ENCODE peak calls at places on chromosomes 12 and 14, in eight cellular contexts. I, Z, V, E, Q, T, W and R are unnamed samples.

GRCh38 chr12:130498589-130499385 is 161.1 kb downstream of the PIWIL1 start:
- DNase-seq in V (no peak), Q (no peak), Z (no peak), T (no peak), E (no peak), I (no peak), W (no peak), R (no peak)

GRCh38 chr12:42469355-42470006 is 120.1 kb downstream of the PRICKLE1 start:
- DNase-seq in Q (no peak), E (no peak), V (no peak), Z (no peak), W (no peak), I (no peak), T (no peak), R (no peak)

GRCh38 chr12:68237523-68238070 is 12.0 kb upstream of the IL26 start:
- DNase-seq in Z (no peak), V (no peak), E (no peak), I (no peak), Q (no peak), T (no peak), W (no peak), R (no peak)

GRCh38 chr14:63432888-63433552 is 110.2 kb downstream of the PPP2R5E start:
- DNase-seq in I (no peak), Z (no peak), T (no peak), E (no peak), V (no peak), Q (no peak), W (no peak), R (no peak)

GRCh38 chr14:90641111-90642010 is 174.9 kb downstream of the TTC7B start:
- DNase-seq in V (no peak), Q (peak; percentile 47), Z (no peak), T (no peak), W (no peak), I (no peak), E (no peak), R (no peak)

GRCh38 chr14:77040995-77041744 is 12.7 kb upstream of the IRF2BPL start:
- DNase-seq in T (no peak), I (no peak), Q (no peak), Z (no peak), W (peak; percentile 53), V (peak; percentile 34), E (peak; percentile 46), R (no peak)

GRCh38 chr12:122064034-122064777 is 14.3 kb upstream of the MLXIP start:
- DNase-seq in T (peak; percentile 88), Q (peak; percentile 65), Z (peak; percentile 97), I (no peak), V (no peak), E (peak; percentile 94), W (peak; percentile 86), R (peak; percentile 81)

GRCh38 chr14:55752580-55753365 is 172.8 kb downstream of the KTN1 start:
- DNase-seq in T (no peak), Q (no peak), I (peak; percentile 64), W (no peak), Z (no peak), E (no peak), V (no peak), R (no peak)

GRCh38 chr14:91177073-91177796 is 63.4 kb downstream of the DGLUCY start:
- DNase-seq in W (peak; percentile 41), E (peak; percentile 48), T (peak; percentile 44), Z (no peak), V (peak; percentile 51), I (no peak), Q (peak; percentile 54), R (no peak)

GRCh38 chr12:6039894-6040601 is 84.4 kb downstream of the VWF start:
- DNase-seq in E (no peak), V (peak; percentile 26), Q (no peak), I (no peak), T (peak; percentile 41), W (peak; percentile 44), Z (peak; percentile 42), R (no peak)

GRCh38 chr12:75081305-75081704 is 128.3 kb downstream of the KCNC2 start:
- DNase-seq in W (no peak), Q (no peak), T (no peak), E (no peak), Z (no peak), V (no peak), I (no peak), R (no peak)

GRCh38 chr14:31770271-31770670 is 209.1 kb downstream of the NUBPL start:
- DNase-seq in Q (no peak), W (peak; percentile 56), I (no peak), T (peak; percentile 50), Z (no peak), V (no peak), E (no peak), R (no peak)

GRCh38 chr12:53688134-53688533 is 12.3 kb upstream of the ATP5MC2 start:
- DNase-seq in I (no peak), V (no peak), E (no peak), Q (no peak), T (no peak), W (no peak), Z (no peak), R (no peak)

GRCh38 chr12:53683494-53683893 is 7.6 kb upstream of the ATP5MC2 start:
- DNase-seq in Q (no peak), T (no peak), E (no peak), Z (no peak), V (no peak), I (no peak), W (no peak), R (no peak)

GRCh38 chr12:53684654-53685220 is 8.9 kb upstream of the ATP5MC2 start:
- DNase-seq in I (no peak), W (no peak), Q (no peak), T (no peak), E (no peak), Z (no peak), V (no peak), R (no peak)

DNA sequence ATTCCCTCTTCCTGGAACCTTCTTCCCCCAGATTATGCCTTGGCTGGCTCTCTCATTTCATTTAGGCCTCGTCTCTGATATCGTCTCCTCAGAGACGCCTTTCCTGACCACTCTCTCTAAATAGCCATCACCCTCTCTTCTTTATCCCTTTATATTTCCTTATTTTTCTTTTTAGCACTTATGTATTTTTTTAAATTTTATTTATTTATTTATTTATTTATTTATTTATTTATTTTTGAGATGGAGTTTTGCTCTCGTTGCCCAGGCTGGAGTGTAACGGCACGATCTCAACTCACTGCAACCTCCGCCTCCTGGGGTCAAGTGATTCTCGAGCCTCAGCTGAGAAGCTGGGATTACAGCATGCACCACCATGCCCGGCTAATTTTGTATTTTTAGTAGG is 8.1 kb upstream of the ATP5MC2 start:
- DNase-seq in Q (no peak), W (no peak), E (no peak), T (no peak), Z (no peak), V (no peak), I (no peak), R (no peak)
- H3K27me3 ChIP-seq in Q (no peaks in the 10 kb centered on the region), W (no peaks in the 10 kb centered on the region), E (no peaks in the 10 kb centered on the region), T (no peaks in the 10 kb centered on the region), Z (no peaks in the 10 kb centered on the region), V (no peaks in the 10 kb centered on the region), I (no peaks in the 10 kb centered on the region), R (no peaks in the 10 kb centered on the region)

GRCh38 chr12:55906056-55906455 is 21.6 kb downstream of the PYM1 start:
- DNase-seq in I (no peak), T (no peak), V (no peak), W (no peak), E (no peak), Q (no peak), Z (no peak), R (no peak)
- H3K4me3 ChIP-seq in I (no peak overlapping the region), T (no peak overlapping the region), V (no peak overlapping the region), W (no peak overlapping the region), E (no peak overlapping the region), Q (no peak overlapping the region), Z (no peak overlapping the region), R (no peak overlapping the region)

GRCh38 chr14:21258194-21258888 is 10.9 kb downstream of the HNRNPC start:
- DNase-seq in I (no peak), Q (no peak), T (no peak), V (no peak), W (no peak), Z (no peak), E (no peak), R (no peak)

GRCh38 chr14:21255385-21256101 is 13.7 kb downstream of the HNRNPC start:
- DNase-seq in T (no peak), E (no peak), Q (no peak), W (no peak), I (no peak), Z (no peak), V (no peak), R (no peak)

GRCh38 chr14:21257395-21258193 is 11.6 kb downstream of the HNRNPC start:
- DNase-seq in E (no peak), I (no peak), T (no peak), Z (no peak), W (no peak), Q (no peak), V (no peak), R (no peak)

GRCh38 chr14:21258889-21259787 is 10.1 kb downstream of the HNRNPC start:
- DNase-seq in T (no peak), E (no peak), V (no peak), I (no peak), Q (no peak), W (no peak), Z (no peak), R (no peak)

DNA sequence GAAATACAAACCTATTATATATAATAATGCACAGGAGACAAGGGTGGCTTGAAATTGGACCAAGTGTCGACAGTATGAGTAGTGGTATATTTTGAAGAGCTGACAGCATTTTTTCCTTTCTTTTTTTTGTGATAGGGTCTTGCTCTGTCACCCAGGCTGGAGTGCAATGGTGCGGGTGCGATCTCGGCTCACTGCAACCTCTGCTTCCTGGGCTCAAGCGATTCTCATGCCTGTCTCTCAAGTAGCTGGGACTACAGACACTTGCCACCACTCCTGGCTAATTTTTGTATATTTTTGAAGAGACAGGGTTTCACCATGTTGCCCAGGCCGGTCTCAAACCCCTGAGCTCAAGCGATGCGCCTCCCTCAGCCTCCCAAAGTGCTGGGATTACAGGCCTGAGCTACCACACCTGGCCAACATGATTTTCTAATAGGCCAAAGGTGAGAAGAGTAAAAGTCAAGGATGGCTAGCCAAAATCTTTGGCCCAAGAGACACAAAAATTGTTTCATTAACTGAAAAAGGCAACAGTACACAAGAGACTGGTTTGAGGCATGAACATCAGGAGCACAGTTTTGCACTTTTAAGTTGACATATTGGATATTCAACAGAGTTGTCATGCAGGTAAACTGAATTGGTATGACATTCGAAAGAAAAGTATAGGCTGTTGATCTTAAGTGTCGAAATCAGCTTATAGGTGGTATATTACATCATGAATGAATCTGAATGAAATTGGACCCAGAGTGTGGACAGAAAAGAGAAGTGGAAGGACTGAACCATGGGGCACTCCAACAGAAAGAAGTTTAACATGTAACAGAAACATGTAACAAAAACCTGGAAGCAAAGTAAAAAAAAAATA is 12.5 kb downstream of the HNRNPC start:
- DNase-seq in Z (no peak), I (no peak), E (no peak), V (no peak), T (no peak), Q (no peak), W (no peak), R (no peak)
- H3K36me3 ChIP-seq in Z (no peaks in the 10 kb centered on the region), I (no peaks in the 10 kb centered on the region), E (peaks cover 43% of the 10 kb centered on the region), V (peaks cover 32% of the 10 kb centered on the region), T (peaks cover 13% of the 10 kb centered on the region), Q (peaks cover 98% of the 10 kb centered on the region), W (peaks cover 5% of the 10 kb centered on the region), R (peaks cover 97% of the 10 kb centered on the region)

DNA sequence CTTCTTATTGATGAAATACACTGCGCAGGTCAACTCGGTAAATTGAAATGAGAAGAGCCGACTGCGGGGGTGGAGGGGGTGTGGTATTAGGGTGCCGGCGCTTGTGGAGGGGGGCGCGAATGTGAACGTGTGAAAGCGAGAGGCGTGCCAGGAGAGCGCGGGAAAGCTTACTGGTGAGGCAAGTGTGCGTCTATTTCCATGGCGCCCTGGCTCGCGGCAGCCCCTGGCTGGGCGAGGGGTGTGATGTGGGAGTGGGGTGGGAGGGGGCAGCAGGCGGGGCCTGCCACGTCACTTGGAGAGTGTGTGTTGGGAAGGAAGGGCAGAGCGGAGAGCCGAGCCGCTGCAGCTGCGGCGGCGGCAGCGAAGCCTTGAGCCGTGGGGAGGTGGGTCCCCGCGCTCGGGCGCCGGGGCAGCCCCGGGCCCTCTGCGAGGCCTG is 88.8 kb downstream of the GALNT8 start:
- DNase-seq in E (peak; percentile 30), W (peak; percentile 23), Z (no peak), Q (peak; percentile 49), T (peak; percentile 48), V (no peak), I (no peak), R (peak; percentile 17)
- H3K27me3 ChIP-seq in E (peaks cover 43% of the 10 kb centered on the region), W (no peaks in the 10 kb centered on the region), Z (no peaks in the 10 kb centered on the region), Q (peaks cover 2% of the 10 kb centered on the region), T (peaks cover 5% of the 10 kb centered on the region), V (no peaks in the 10 kb centered on the region), I (no peaks in the 10 kb centered on the region), R (peaks cover 52% of the 10 kb centered on the region)